ENCODE peak calls at places on chromosomes 4 and X, in seven cellular contexts. K is choroid plexus epithelial cell, C is AG09309, X is epithelial cell of esophagus, W is colonic mucosa, O is esophagus squamous epithelium, F is hepatocyte. P is an unnamed sample.

GRCh38 chr4:92235741-92236140 is 68.0 kb upstream of the GRID2 start:
- DNase-seq in K (peak; percentile 40), C (no peak), X (no peak), W (no peak), O (no peak), F (no peak), P (no peak)

GRCh38 chr4:72319596-72319995 is 249.4 kb downstream of the ADAMTS3 start:
- DNase-seq in K (no peak), C (peak; percentile 59), X (peak; percentile 82), W (no peak), O (no peak), F (no peak), P (peak; percentile 10)

GRCh38 chr4:177308125-177308524 is 1.5 kb upstream of the NEIL3 start:
- DNase-seq in K (peak; percentile 41), C (peak; percentile 79), X (peak; percentile 66), W (no peak), O (no peak), F (no peak), P (peak; percentile 66)

GRCh38 chr4:39102297-39102696 is 40.3 kb downstream of the KLHL5 start:
- DNase-seq in K (peak; percentile 15), C (no peak), X (no peak), W (no peak), O (no peak), F (no peak), P (no peak)

GRCh38 chr4:184748251-184748652 is 14.4 kb upstream of the CENPU start:
- DNase-seq in K (no peak), C (no peak), X (peak; percentile 93), W (peak; percentile 45), O (no peak), F (peak; percentile 45), P (no peak)

GRCh38 chrX:115297189-115297588 is 7.7 kb downstream of the LUZP4 start:
- DNase-seq in K (peak; percentile 1), C (no peak), X (peak; percentile 4), W (no peak), O (no peak), F (no peak), P (no peak)

GRCh38 chr4:87844476-87844875 is 11.7 kb downstream of the MEPE start:
- DNase-seq in K (peak; percentile 29), C (no peak), X (peak; percentile 15), W (no peak), O (no peak), F (no peak), P (no peak)

GRCh38 chr4:142901166-142901662 is 55.1 kb upstream of the INPP4B start:
- DNase-seq in K (peak; percentile 2), C (no peak), X (peak; percentile 8), W (no peak), O (no peak), F (no peak), P (no peak)

GRCh38 chr4:145480257-145480656 is 1.4 kb upstream of the SMAD1 start:
- DNase-seq in K (no peak), C (no peak), X (no peak), W (no peak), O (no peak), F (no peak), P (no peak)

GRCh38 chr4:168432419-168433146 is 47.7 kb downstream of the DDX60L start:
- DNase-seq in K (no peak), C (no peak), X (peak; percentile 6), W (no peak), O (no peak), F (no peak), P (no peak)

GRCh38 chrX:46260502-46260901 is 284.7 kb downstream of the ZNF674 start:
- DNase-seq in K (no peak), C (no peak), X (peak; percentile 93), W (no peak), O (no peak), F (no peak), P (no peak)

GRCh38 chr4:8384397-8385060 is 56.0 kb downstream of the ACOX3 start:
- DNase-seq in K (no peak), C (no peak), X (no peak), W (no peak), O (no peak), F (no peak), P (no peak)

GRCh38 chr4:151934766-151935165 is 174.0 kb upstream of the GATB start:
- DNase-seq in K (no peak), C (no peak), X (no peak), W (no peak), O (no peak), F (no peak), P (no peak)

GRCh38 chrX:10892605-10893225 is 218.4 kb upstream of the HCCS start:
- DNase-seq in K (no peak), C (no peak), X (no peak), W (no peak), O (no peak), F (no peak), P (no peak)

GRCh38 chrX:137428251-137428661 is 137.7 kb upstream of the ZIC3 start:
- DNase-seq in K (peak; percentile 2), C (no peak), X (no peak), W (no peak), O (no peak), F (no peak), P (no peak)

GRCh38 chrX:137427813-137428212 is 138.1 kb upstream of the ZIC3 start:
- DNase-seq in K (peak; percentile 17), C (no peak), X (peak; percentile 2), W (no peak), O (no peak), F (no peak), P (no peak)

GRCh38 chrX:137425273-137425902 is 140.5 kb upstream of the ZIC3 start:
- DNase-seq in K (no peak), C (no peak), X (no peak), W (no peak), O (no peak), F (no peak), P (no peak)

GRCh38 chrX:137428777-137429564 is 137.0 kb upstream of the ZIC3 start:
- DNase-seq in K (no peak), C (no peak), X (no peak), W (no peak), O (no peak), F (no peak), P (no peak)

DNA sequence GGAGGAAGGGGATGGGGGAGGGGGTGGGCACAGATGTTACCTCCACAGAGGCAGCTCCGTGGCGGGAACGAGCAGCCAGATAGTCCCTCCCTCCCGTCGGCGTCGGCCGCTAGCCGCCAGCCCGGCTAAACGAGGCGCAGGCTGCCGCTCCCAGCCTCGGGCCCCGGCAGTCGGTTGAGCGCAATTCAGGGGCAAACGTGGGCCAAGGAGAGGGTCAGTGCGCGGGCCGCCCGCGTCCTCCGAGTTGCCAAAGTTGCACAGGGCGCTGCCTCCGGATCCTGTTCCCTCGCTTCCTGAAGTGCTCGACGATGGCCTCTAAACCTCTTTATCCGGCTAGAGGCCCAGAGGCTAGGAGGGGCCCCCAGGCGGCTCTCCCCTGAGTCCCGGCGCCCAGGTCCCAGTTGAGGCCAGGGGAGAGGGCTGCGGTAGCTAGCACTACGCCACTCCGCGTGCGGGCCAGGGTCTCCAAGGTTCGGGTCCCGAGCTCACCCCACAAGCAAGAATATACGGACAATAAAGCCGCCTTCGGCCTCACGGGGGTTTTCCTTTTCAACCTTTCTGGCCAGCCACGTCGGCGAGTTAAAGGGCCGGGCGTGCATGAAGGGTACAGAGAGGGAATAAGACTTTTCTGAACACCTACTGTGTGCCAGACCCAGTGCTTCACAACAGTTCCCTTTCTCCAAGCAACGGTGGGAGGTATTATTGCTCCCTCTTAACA is 138.7 kb upstream of the ZIC3 start:
- DNase-seq in K (no peak), C (no peak), X (no peak), W (no peak), O (no peak), F (no peak), P (no peak)
- H3K4me3 ChIP-seq in K (peak overlapping the region; percentile 58), C (peak overlapping the region; percentile 57), X (peak overlapping the region; percentile 36), W (peak overlapping the region; percentile 31), O (peak overlapping the region; percentile 50), F (no peak overlapping the region), P (peak overlapping the region; percentile 40)

GRCh38 chr4:3246458-3247398 is 2.2 kb upstream of the MSANTD1 start:
- DNase-seq in K (no peak), C (no peak), X (no peak), W (no peak), O (no peak), F (no peak), P (peak; percentile 15)
- TF ChIP-seq CTCF in K (peak; percentile 3), C (no peak), X (no peak), W (no peak), O (no peak), F (peak; percentile 5), P (no peak)

GRCh38 chrX:36986231-36986630 is 21.9 kb upstream of the FAM47C start:
- DNase-seq in K (no peak), C (no peak), X (no peak), W (no peak), O (no peak), F (no peak), P (no peak)
- H3K4me3 ChIP-seq in K (no peak overlapping the region), C (peak overlapping the region; percentile 23), X (no peak overlapping the region), W (no peak overlapping the region), O (peak overlapping the region; percentile 34), F (no peak overlapping the region), P (no peak overlapping the region)

GRCh38 chrX:15856580-15856979 is 2.0 kb upstream of the AP1S2 start:
- DNase-seq in K (no peak), C (no peak), X (no peak), W (no peak), O (no peak), F (no peak), P (no peak)

GRCh38 chrX:15853586-15854079 is 980 bp downstream of the AP1S2 start:
- DNase-seq in K (no peak), C (no peak), X (no peak), W (no peak), O (no peak), F (peak; percentile 17), P (peak; percentile 9)

GRCh38 chrX:15854712-15855561 is at the start of gene AP1S2:
- DNase-seq in K (peak; percentile 90), C (peak; percentile 77), X (peak; percentile 94), W (peak; percentile 97), O (peak; percentile 79), F (peak; percentile 98), P (peak; percentile 92)

GRCh38 chrX:15855562-15856256 is 1.1 kb upstream of the AP1S2 start:
- DNase-seq in K (no peak), C (no peak), X (no peak), W (no peak), O (no peak), F (peak; percentile 18), P (no peak)

GRCh38 chrX:15854080-15854655 is 445 bp downstream of the AP1S2 start:
- DNase-seq in K (no peak), C (no peak), X (no peak), W (peak; percentile 58), O (peak; percentile 17), F (peak; percentile 79), P (peak; percentile 2)
- TF ChIP-seq CTCF in K (no peak), C (no peak), X (no peak), W (no peak), O (no peak), F (peak; percentile 50), P (peak; percentile 6)

GRCh38 chr4:183074288-183074990 is 24.6 kb upstream of the WWC2 start:
- DNase-seq in K (peak; percentile 34), C (no peak), X (no peak), W (no peak), O (no peak), F (no peak), P (no peak)
- H3K4me3 ChIP-seq in K (no peak overlapping the region), C (no peak overlapping the region), X (no peak overlapping the region), W (no peak overlapping the region), O (no peak overlapping the region), F (no peak overlapping the region), P (no peak overlapping the region)

P was measured in fibroblast of villous mesenchyme.